ENCODE peak calls at places on chromosomes 4 and X, in seven cellular contexts. J is GM06990; U is heart left ventricle; T is foreskin fibroblast; V is IMR-90; E is CD4-positive, alpha-beta T cell; W is DMS53. K is an unnamed sample.

GRCh38 chrX:40273356-40274050 is 175.7 kb upstream of the BCOR start:
- DNase-seq in J (no peak), U (peak), T (no peak), V (peak), E (no peak), W (no peak), K (no peak)

GRCh38 chr4:111988514-111988913 is 156.7 kb upstream of the FAM241A start:
- DNase-seq in J (no peak), U (no peak), T (no peak), V (no peak), E (no peak), W (no peak), K (no peak)

GRCh38 chr4:33104190-33104773 is 2384.1 kb downstream of the PCDH7 start:
- DNase-seq in J (no peak), U (no peak), T (no peak), V (no peak), E (no peak), W (peak), K (no peak)

GRCh38 chrX:78747471-78747870 is at the start of gene LPAR4:
- DNase-seq in J (no peak), U (no peak), T (peak), V (no peak), E (no peak), W (no peak), K (no peak)

GRCh38 chrX:87017210-87017609 is 500.4 kb upstream of the KLHL4 start:
- DNase-seq in J (no peak), U (no peak), T (no peak), V (no peak), E (no peak), W (no peak), K (no peak)

GRCh38 chr4:17490575-17491059 is 21.3 kb downstream of the QDPR start:
- DNase-seq in J (no peak), U (no peak), T (no peak), V (no peak), E (no peak), W (peak), K (no peak)

GRCh38 chrX:20595928-20596550 is 329.3 kb upstream of the RPS6KA3 start:
- DNase-seq in J (no peak), U (no peak), T (peak), V (no peak), E (no peak), W (no peak), K (no peak)

GRCh38 chr4:154507170-154507569 is 15.6 kb upstream of the DCHS2 start:
- DNase-seq in J (no peak), U (no peak), T (no peak), V (no peak), E (no peak), W (peak), K (no peak)

GRCh38 chr4:147096667-147097604 is 151.3 kb upstream of the TTC29 start:
- DNase-seq in J (no peak), U (no peak), T (peak), V (peak), E (no peak), W (peak), K (peak)

GRCh38 chrX:119375561-119375960 is 23.6 kb upstream of the SLC25A43 start:
- DNase-seq in J (no peak), U (no peak), T (peak), V (no peak), E (no peak), W (no peak), K (no peak)

GRCh38 chr4:10619220-10619619 is 65.3 kb downstream of the CLNK start:
- DNase-seq in J (no peak), U (no peak), T (peak), V (peak), E (no peak), W (peak), K (no peak)

GRCh38 chr4:62460329-62460728 is 1260.2 kb downstream of the ADGRL3 start:
- DNase-seq in J (no peak), U (no peak), T (no peak), V (no peak), E (no peak), W (no peak), K (no peak)

GRCh38 chrX:118188977-118189376 is 72.4 kb upstream of the KLHL13 start:
- DNase-seq in J (no peak), U (no peak), T (no peak), V (no peak), E (no peak), W (peak), K (no peak)

GRCh38 chr4:52368895-52369294 is 290.2 kb downstream of the USP46 start:
- DNase-seq in J (no peak), U (no peak), T (no peak), V (no peak), E (no peak), W (peak), K (no peak)

GRCh38 chr4:70531981-70532380 is 13.6 kb downstream of the AMTN start:
- DNase-seq in J (no peak), U (no peak), T (no peak), V (no peak), E (no peak), W (peak), K (peak)

GRCh38 chr4:107838138-107838618 is 13.4 kb downstream of the SGMS2 start:
- DNase-seq in J (no peak), U (no peak), T (peak), V (peak), E (no peak), W (no peak), K (no peak)

GRCh38 chr4:4792516-4792915 is 66.9 kb upstream of the MSX1 start:
- DNase-seq in J (no peak), U (no peak), T (peak), V (peak), E (no peak), W (no peak), K (no peak)

GRCh38 chrX:114650351-114650750 is 66.5 kb downstream of the HTR2C start:
- DNase-seq in J (no peak), U (no peak), T (peak), V (no peak), E (no peak), W (no peak), K (no peak)

GRCh38 chr4:47031011-47031678 is at the start of gene GABRB1:
- DNase-seq in J (peak), U (peak), T (peak), V (peak), E (no peak), W (peak), K (peak)

K was measured in HEK293T.